ENCODE peak calls at places on chromosome 5, in four cellular contexts. T is fibroblast of lung, V is brain microvascular endothelial cell, S is GM23248. Q is an unnamed sample.

GRCh38 chr5:54296386-54296785 is 14.0 kb downstream of the ARL15 start:
- DNase-seq in T (no peak), V (no peak), S (no peak), Q (no peak)

GRCh38 chr5:73901045-73901444 is 275.0 kb downstream of the ARHGEF28 start:
- DNase-seq in T (peak; percentile 81), V (peak; percentile 66), S (no peak), Q (no peak)

GRCh38 chr5:143102414-143102813 is 301.1 kb downstream of the NR3C1 start:
- DNase-seq in T (no peak), V (no peak), S (peak; percentile 44), Q (no peak)

GRCh38 chr5:122756263-122756911 is 18.5 kb upstream of the SNX2 start:
- DNase-seq in T (peak; percentile 89), V (peak; percentile 64), S (peak; percentile 85), Q (no peak)

GRCh38 chr5:177403194-177403825 is 2.8 kb upstream of the PFN3 start:
- DNase-seq in T (no peak), V (no peak), S (peak; percentile 50), Q (peak; percentile 67)

GRCh38 chr5:175056831-175057230 is 332.4 kb downstream of the MSX2 start:
- DNase-seq in T (no peak), V (no peak), S (no peak), Q (no peak)

GRCh38 chr5:128082551-128083032 is 974 bp upstream of the SLC12A2 start:
- DNase-seq in T (no peak), V (no peak), S (no peak), Q (no peak)

GRCh38 chr5:17000296-17000939 is 64.3 kb upstream of the MYO10 start:
- DNase-seq in T (peak; percentile 95), V (peak; percentile 86), S (peak; percentile 95), Q (no peak)

GRCh38 chr5:16480821-16481538 is 15.4 kb upstream of the ZNF622 start:
- DNase-seq in T (no peak), V (no peak), S (no peak), Q (no peak)

GRCh38 chr5:54656261-54656728 is 138.7 kb downstream of the SNX18 start:
- DNase-seq in T (peak; percentile 45), V (no peak), S (no peak), Q (no peak)

GRCh38 chr5:14668247-14668646 is 3.7 kb downstream of the OTULIN start:
- DNase-seq in T (no peak), V (no peak), S (no peak), Q (no peak)

GRCh38 chr5:62395210-62395950 is 8.3 kb downstream of the DIMT1 start:
- DNase-seq in T (peak; percentile 49), V (peak; percentile 11), S (peak; percentile 10), Q (no peak)

GRCh38 chr5:179806250-179807045 is at the start of gene MGAT4B:
- DNase-seq in T (peak; percentile 70), V (no peak), S (peak; percentile 93), Q (peak; percentile 78)

GRCh38 chr5:58077966-58078365 is 381.9 kb downstream of the PLK2 start:
- DNase-seq in T (no peak), V (no peak), S (no peak), Q (no peak)

GRCh38 chr5:135980650-135981049 is 25.9 kb upstream of the LECT2 start:
- DNase-seq in T (peak; percentile 60), V (no peak), S (peak; percentile 47), Q (no peak)

GRCh38 chr5:78984020-78984610 is 995 bp downstream of the ARSB start:
- DNase-seq in T (no peak), V (peak; percentile 4), S (peak; percentile 41), Q (no peak)

GRCh38 chr5:77863181-77863580 is 87.0 kb upstream of the TBCA start:
- DNase-seq in T (no peak), V (no peak), S (peak; percentile 70), Q (no peak)

GRCh38 chr5:89613222-89613956 is 730.4 kb upstream of the MEF2C start:
- DNase-seq in T (no peak), V (peak; percentile 9), S (peak; percentile 2), Q (no peak)

GRCh38 chr5:37355161-37355560 is 15.7 kb downstream of the NUP155 start:
- DNase-seq in T (no peak), V (no peak), S (no peak), Q (no peak)

GRCh38 chr5:75051217-75051751 is 1.1 kb downstream of the GCNT4 start:
- DNase-seq in T (no peak), V (no peak), S (peak; percentile 17), Q (no peak)

GRCh38 chr5:158701406-158702177 is 398.1 kb downstream of the EBF1 start:
- DNase-seq in T (no peak), V (peak; percentile 58), S (peak; percentile 93), Q (no peak)

GRCh38 chr5:158707534-158707933 is 392.2 kb downstream of the EBF1 start:
- DNase-seq in T (no peak), V (no peak), S (no peak), Q (no peak)

GRCh38 chr5:158709279-158709678 is 390.4 kb downstream of the EBF1 start:
- DNase-seq in T (no peak), V (no peak), S (no peak), Q (no peak)

GRCh38 chr5:158700997-158701391 is 398.7 kb downstream of the EBF1 start:
- DNase-seq in T (no peak), V (no peak), S (no peak), Q (no peak)

GRCh38 chr5:158705901-158706300 is 393.8 kb downstream of the EBF1 start:
- DNase-seq in T (no peak), V (no peak), S (no peak), Q (no peak)
- H3K36me3 ChIP-seq in T (no peaks in the 10 kb centered on the region), V (peaks cover 3% of the 10 kb centered on the region), S (peaks cover 37% of the 10 kb centered on the region), Q (peaks cover 16% of the 10 kb centered on the region)

GRCh38 chr5:150363185-150363584 is 5.7 kb downstream of the TCOF1 start:
- DNase-seq in T (no peak), V (no peak), S (no peak), Q (no peak)
- H3K36me3 ChIP-seq in T (peaks cover 17% of the 10 kb centered on the region), V (peaks cover 58% of the 10 kb centered on the region), S (peaks cover 18% of the 10 kb centered on the region), Q (peaks cover 75% of the 10 kb centered on the region)

GRCh38 chr5:126460977-126461376 is 37.8 kb downstream of the GRAMD2B start:
- DNase-seq in T (no peak), V (no peak), S (no peak), Q (no peak)
- H3K36me3 ChIP-seq in T (peaks cover 4% of the 10 kb centered on the region), V (peaks cover 11% of the 10 kb centered on the region), S (peaks cover 76% of the 10 kb centered on the region), Q (no peaks in the 10 kb centered on the region)

DNA sequence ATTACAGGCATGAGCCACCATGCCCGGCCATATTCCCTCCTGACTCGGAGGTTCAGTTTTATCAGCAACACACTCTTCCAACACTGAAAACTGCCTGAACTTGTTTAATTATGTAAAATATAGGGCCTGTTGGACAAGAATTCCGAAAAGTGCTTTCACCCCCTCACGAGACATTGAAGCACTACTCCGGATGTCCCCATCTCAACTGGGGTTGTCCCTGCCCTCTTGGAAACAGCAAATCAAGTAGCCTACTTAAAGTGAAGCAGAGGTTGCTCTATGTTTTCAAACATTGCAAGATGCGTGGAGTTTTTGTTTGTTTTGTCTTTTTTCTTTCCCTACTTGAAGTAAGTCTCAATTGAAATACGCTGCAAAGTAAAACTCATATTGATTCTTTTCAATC is 7.6 kb downstream of the PTGER4 start:
- DNase-seq in T (peak; percentile 24), V (no peak), S (no peak), Q (no peak)
- H3K36me3 ChIP-seq in T (peaks cover 2% of the 10 kb centered on the region), V (peaks cover 26% of the 10 kb centered on the region), S (no peaks in the 10 kb centered on the region), Q (no peaks in the 10 kb centered on the region)

GRCh38 chr5:76586531-76586930 is 36.7 kb downstream of the F2RL2 start:
- DNase-seq in T (no peak), V (no peak), S (no peak), Q (no peak)
- H3K36me3 ChIP-seq in T (no peaks in the 10 kb centered on the region), V (no peaks in the 10 kb centered on the region), S (no peaks in the 10 kb centered on the region), Q (no peaks in the 10 kb centered on the region)

DNA sequence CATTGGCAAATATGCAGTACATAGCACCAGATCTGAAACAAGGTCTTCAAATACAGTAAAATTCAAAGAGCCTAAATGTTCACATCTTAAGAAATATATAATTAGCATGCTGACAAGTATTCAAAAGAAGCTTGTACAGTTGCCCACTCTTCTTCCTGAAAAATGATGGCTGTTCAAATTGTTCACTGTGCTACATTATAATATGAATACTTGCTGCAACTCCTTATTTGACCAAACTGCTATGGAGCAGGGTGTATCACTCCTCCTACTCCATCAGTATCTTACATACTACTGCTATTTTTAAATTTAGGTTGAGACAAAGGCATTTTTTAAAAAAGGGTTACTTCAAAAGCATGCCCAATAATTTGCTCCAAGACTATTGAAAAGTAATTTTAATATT is 39.3 kb downstream of the RNF145 start:
- DNase-seq in T (no peak), V (no peak), S (no peak), Q (no peak)
- H3K36me3 ChIP-seq in T (peaks cover 3% of the 10 kb centered on the region), V (peaks cover 20% of the 10 kb centered on the region), S (peaks cover 35% of the 10 kb centered on the region), Q (peaks cover 62% of the 10 kb centered on the region)

Q was measured in BE2C.